ENCODE peak calls at places on chromosomes 3 and 15, in four cellular contexts. V, J, F and P are unnamed samples.

GRCh38 chr3:64150527-64151238 is 74.6 kb downstream of the PRICKLE2 start:
- DNase-seq in F (peak), J (no peak), V (peak), P (no peak)

GRCh38 chr3:143167956-143168355 is 48.4 kb downstream of the CHST2 start:
- DNase-seq in J (no peak), V (no peak), F (no peak), P (no peak)

GRCh38 chr15:38895326-38896282 is 331.0 kb upstream of the RASGRP1 start:
- DNase-seq in V (no peak), F (no peak), J (no peak), P (no peak)

GRCh38 chr3:59189561-59190338 is 139.9 kb upstream of the CFAP20DC start:
- DNase-seq in J (no peak), V (no peak), F (no peak), P (no peak)

GRCh38 chr3:13142552-13143380 is 69.5 kb upstream of the IQSEC1 start:
- DNase-seq in V (no peak), F (no peak), J (no peak), P (no peak)

GRCh38 chr3:171347017-171347979 is 112.9 kb downstream of the TNIK start:
- DNase-seq in V (no peak), F (no peak), J (no peak), P (no peak)

GRCh38 chr3:157135671-157136396 is 24.1 kb downstream of the CCNL1 start:
- DNase-seq in V (no peak), F (no peak), J (no peak), P (peak)

GRCh38 chr15:82944840-82945239 is 7.7 kb downstream of the HOMER2 start:
- DNase-seq in V (no peak), F (no peak), J (no peak), P (no peak)

GRCh38 chr3:169668081-169668956 is 4.8 kb upstream of the MECOM start:
- DNase-seq in V (peak), J (peak), F (peak), P (no peak)

GRCh38 chr15:98580577-98580976 is 67.8 kb upstream of the IGF1R start:
- DNase-seq in F (no peak), J (no peak), V (no peak), P (no peak)

GRCh38 chr3:71759401-71759800 is 5.7 kb downstream of the GPR27 start:
- DNase-seq in V (no peak), J (no peak), F (no peak), P (no peak)

GRCh38 chr15:33100314-33100713 is 94.2 kb downstream of the FMN1 start:
- DNase-seq in V (no peak), F (no peak), J (no peak), P (no peak)

GRCh38 chr3:76369170-76369569 is 583.8 kb upstream of the ZNF717 start:
- DNase-seq in V (no peak), J (no peak), F (no peak), P (no peak)

GRCh38 chr3:9314796-9315195 is 48.1 kb upstream of the THUMPD3 start:
- DNase-seq in V (no peak), F (no peak), J (no peak), P (no peak)

GRCh38 chr3:118536764-118537163 is 497.9 kb downstream of the IGSF11 start:
- DNase-seq in V (no peak), J (no peak), F (no peak), P (no peak)

GRCh38 chr15:74995779-74996765 is 709 bp downstream of the SCAMP5 start:
- DNase-seq in J (peak), F (peak), V (no peak), P (peak)

GRCh38 chr3:38011111-38011510 is 18.3 kb downstream of the PLCD1 start:
- DNase-seq in F (no peak), V (no peak), J (no peak), P (no peak)

GRCh38 chr3:25429960-25430941 is 2.2 kb downstream of the RARB start:
- DNase-seq in F (no peak), J (no peak), V (no peak), P (no peak)

GRCh38 chr3:33525232-33525631 is 85.0 kb upstream of the UBP1 start:
- DNase-seq in F (no peak), V (no peak), J (no peak), P (no peak)

GRCh38 chr3:139353920-139354556 is 10.2 kb downstream of the MRPS22 start:
- DNase-seq in V (no peak), F (no peak), J (no peak), P (no peak)

GRCh38 chr15:89362203-89363101 is 27.8 kb upstream of the POLG start:
- DNase-seq in V (no peak), F (no peak), J (no peak), P (peak)

GRCh38 chr3:11452988-11453847 is 181.0 kb downstream of the ATG7 start:
- DNase-seq in J (no peak), V (no peak), F (no peak), P (no peak)

GRCh38 chr3:155647988-155648591 is 96.8 kb downstream of the PLCH1 start:
- DNase-seq in V (no peak), J (no peak), F (no peak), P (no peak)

GRCh38 chr3:193997228-193998192 is 138.4 kb upstream of the HES1 start:
- DNase-seq in J (no peak), F (no peak), V (peak), P (no peak)

GRCh38 chr3:184360070-184360833 is 1.2 kb downstream of the CLCN2 start:
- DNase-seq in V (no peak), F (no peak), J (peak), P (no peak)

GRCh38 chr3:40681658-40682055 is 156.9 kb downstream of the ZNF621 start:
- DNase-seq in F (no peak), J (no peak), V (no peak), P (no peak)

GRCh38 chr3:119575507-119575906 is 3.8 kb upstream of the ADPRH start:
- DNase-seq in V (no peak), F (no peak), J (no peak), P (no peak)

GRCh38 chr3:174334111-174334510 is 525.0 kb upstream of the NAALADL2 start:
- DNase-seq in J (no peak), F (no peak), V (no peak), P (no peak)

GRCh38 chr15:68608206-68608843 is 29.5 kb downstream of the CORO2B start:
- DNase-seq in V (peak), F (no peak), J (peak), P (peak)

GRCh38 chr15:34337557-34338306 is at the start of gene SLC12A6:
- DNase-seq in J (peak), V (peak), F (peak), P (peak)

GRCh38 chr3:30292192-30292893 is 314.1 kb upstream of the TGFBR2 start:
- DNase-seq in J (no peak), F (no peak), V (no peak), P (no peak)

GRCh38 chr15:39784638-39785037 is 2.0 kb upstream of the FSIP1 start:
- DNase-seq in F (no peak), J (no peak), V (no peak), P (no peak)

GRCh38 chr3:193261970-193262369 is 20.9 kb downstream of the PLAAT1 start:
- DNase-seq in V (no peak), F (no peak), J (no peak), P (no peak)

GRCh38 chr3:14478943-14479550 is 61.1 kb downstream of the GRIP2 start:
- DNase-seq in V (no peak), F (no peak), J (no peak), P (no peak)

GRCh38 chr3:33687406-33688010 is 30.5 kb downstream of the CLASP2 start:
- DNase-seq in J (no peak), V (no peak), F (no peak), P (no peak)

DNA sequence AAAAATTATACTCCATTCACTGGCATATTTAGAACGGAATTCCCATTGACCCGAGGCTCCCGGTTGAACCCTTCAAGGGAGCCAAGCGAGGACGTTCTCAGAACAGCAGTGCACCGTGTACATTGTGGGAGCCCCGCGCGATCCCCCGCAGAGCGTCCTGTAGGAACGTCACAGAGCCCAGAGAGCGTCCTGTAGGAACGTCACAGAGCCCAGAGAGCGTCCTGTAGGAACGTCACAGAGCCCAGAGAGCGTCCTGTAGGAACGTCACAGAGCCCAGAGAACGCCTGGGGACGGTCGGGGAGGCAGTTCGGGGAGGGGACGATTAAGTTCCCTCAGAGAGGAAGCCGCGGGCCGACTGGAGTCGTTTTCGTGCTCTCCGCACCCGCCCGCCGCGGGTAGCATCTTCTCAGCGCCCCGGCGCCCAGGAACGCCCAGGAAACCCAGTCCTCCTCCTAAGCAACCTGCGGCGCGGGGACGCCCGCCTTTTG is 506 bp upstream of the ATP1B3 start:
- DNase-seq in J (peak), V (peak), F (peak), P (peak)
- H3K27ac ChIP-seq in J (no peak), V (peak), F (peak), P (peak)

DNA sequence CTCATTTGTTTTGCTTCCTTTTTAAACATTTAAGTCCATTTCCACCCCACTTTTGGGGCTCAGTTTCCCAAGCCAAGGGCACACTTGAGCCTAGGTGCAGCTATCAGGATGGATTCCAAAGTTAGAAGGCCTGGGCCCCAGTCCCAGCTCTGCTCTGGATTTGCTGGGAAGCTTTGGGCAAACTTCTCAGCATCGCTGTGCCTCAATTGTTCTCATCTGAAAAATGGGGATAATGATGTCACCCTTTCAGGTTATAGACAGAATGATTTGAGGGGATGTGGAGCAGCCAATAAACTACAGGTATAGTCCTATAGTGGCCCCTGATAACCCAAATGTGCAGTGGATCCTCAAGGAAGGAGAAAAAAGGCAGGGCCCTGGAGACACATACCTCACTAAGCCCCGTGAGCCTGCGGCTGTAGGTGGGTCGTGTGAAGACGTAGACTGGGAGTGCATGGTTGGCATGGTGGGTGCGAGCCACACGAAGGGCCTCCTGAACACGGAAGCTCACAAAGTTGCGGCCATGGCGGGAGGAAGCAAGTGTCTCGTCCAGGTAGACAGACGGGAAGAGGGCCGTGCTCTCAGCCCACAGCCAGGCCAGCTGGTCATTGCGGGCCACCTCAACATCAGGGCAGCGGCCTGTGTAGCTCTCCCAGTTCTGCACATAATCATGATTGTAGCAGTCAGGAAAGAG is 3.2 kb downstream of the HYAL2 start:
- DNase-seq in V (no peak), F (no peak), J (no peak), P (no peak)
- H3K27ac ChIP-seq in V (peak), F (peak), J (no peak), P (no peak)

DNA sequence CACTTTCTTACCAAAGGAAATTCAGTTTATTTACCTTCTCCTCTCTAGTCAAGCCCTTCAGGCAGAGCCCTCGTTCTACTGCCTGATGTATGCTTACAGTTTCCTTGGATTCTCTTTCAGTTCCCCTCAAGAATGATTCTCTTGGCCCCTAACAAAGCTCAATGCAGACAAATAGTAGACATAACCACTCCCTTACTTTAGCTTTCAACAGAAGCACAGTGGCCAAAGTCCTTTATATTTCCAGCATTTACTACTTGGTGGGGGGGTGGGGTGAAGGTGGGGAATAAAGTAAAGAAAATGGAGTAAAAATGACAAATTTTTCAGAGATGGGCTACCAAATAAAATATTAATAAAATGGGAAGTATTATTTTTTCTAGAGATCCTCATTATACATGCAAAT is 65.6 kb downstream of the ATP8B4 start:
- DNase-seq in J (no peak), F (no peak), V (no peak), P (no peak)
- H3K27ac ChIP-seq in J (no peak), F (no peak), V (no peak), P (no peak)

DNA sequence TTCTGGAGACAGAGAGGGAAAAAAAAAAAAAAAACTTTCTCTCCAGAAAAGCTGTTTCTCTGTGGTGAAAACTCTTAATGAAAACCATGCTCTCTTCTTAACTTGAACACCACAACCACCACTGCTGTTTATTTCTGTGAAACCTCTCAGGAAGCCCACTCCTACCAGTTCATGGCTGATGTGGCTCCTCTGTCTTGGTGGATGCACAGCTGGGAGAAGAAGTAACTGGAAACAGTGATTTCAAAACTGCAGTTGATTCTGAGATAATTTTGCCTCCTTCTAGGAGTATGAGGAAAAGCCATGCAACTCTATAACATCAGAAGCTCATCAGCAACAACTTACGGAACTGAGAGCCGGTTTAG is 40.2 kb upstream of the PYGO1 start:
- DNase-seq in V (no peak), J (no peak), F (no peak), P (no peak)
- H3K27ac ChIP-seq in V (no peak), J (no peak), F (no peak), P (no peak)

DNA sequence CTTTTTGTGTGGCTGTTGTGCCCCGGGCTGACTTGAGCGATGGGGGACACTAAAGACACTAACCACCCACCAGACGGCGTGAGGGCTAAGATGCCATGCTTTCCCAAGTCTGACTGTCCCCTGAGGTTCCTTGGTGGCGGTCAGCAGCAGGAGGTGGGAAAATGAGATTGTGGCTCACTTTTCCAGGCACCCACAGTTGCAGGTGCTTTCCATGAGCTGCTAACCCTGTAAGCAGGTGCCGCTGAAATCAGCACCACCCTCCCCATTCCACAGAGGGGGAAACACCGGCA is 17.7 kb downstream of the PRR23E start:
- DNase-seq in J (no peak), F (no peak), V (no peak), P (no peak)
- H3K27ac ChIP-seq in J (no peak), F (no peak), V (no peak), P (no peak)

GRCh38 chr3:32442766-32443165 is 51.1 kb downstream of the CMTM7 start:
- DNase-seq in J (no peak), V (no peak), F (no peak), P (no peak)
- H3K27ac ChIP-seq in J (no peak), V (no peak), F (no peak), P (no peak)

GRCh38 chr3:100289339-100289738 is 28.5 kb downstream of the TBC1D23 start:
- DNase-seq in F (no peak), J (no peak), V (no peak), P (no peak)
- H3K27ac ChIP-seq in F (no peak), J (no peak), V (no peak), P (no peak)

GRCh38 chr3:113952921-113953320 is 5.1 kb downstream of the ZDHHC23 start:
- DNase-seq in J (no peak), V (no peak), F (no peak), P (no peak)

GRCh38 chr3:113948015-113948917 is 453 bp downstream of the ZDHHC23 start:
- DNase-seq in J (peak), V (peak), F (peak), P (no peak)

GRCh38 chr3:113946831-113947230 is 982 bp upstream of the ZDHHC23 start:
- DNase-seq in V (no peak), F (no peak), J (no peak), P (no peak)

GRCh38 chr3:113947372-113948014 is at the start of gene ZDHHC23:
- DNase-seq in V (peak), J (peak), F (peak), P (no peak)
- H3K27ac ChIP-seq in V (peak), J (no peak), F (peak), P (no peak)

GRCh38 chr3:61864886-61865285 is 303.5 kb downstream of the PTPRG start:
- DNase-seq in V (no peak), F (no peak), J (no peak), P (no peak)
- H3K27ac ChIP-seq in V (no peak), F (no peak), J (no peak), P (no peak)

DNA sequence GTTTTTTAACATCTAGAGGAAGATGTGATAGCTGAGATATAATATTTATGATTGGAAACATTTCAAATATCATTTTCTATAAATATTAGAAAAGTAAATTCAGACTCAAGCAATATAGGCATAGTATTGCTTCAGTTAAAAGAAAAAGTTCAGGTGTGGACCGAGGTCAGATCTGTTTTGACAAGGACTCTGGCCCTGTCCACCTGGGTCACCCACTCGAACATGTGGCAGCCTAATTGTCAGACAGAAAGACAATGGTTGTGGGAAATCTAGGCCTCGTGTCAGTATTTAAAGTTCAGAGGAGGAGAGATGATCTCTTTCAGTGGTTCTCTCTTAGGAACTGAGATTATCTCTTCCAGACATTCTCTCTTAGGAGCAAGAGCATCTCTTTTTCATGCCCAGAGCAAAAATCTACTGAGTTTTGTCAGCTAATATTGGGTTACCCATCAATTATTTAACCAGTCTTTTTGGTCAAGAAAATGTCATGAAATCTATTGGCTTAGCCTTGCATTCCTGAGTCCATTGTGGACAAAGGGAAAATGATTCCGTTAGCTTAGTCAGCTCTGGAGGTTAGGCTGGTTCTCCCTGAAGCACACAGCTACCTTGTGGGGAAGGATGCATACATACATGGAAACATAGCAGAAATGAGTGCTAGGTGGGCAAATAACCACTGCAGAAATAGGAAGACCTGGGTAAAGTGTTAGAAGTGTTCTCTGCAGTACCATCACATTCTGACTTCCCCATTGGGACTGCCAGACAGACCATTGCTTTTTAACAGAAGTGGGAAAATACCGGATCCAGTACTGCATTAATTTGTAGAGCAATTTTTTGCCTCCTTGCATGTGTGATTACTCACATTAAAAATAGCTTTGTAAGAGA is 343.3 kb downstream of the GRM7 start:
- DNase-seq in F (no peak), J (no peak), V (no peak), P (no peak)
- H3K27ac ChIP-seq in F (no peak), J (no peak), V (no peak), P (no peak)